ENCODE peak calls at places on chromosomes 7 and 10, in nine cellular contexts. Z, C, Y, O, M, G, V, S and U are unnamed samples.

GRCh38 chr7:33044986-33045385 is 17.6 kb downstream of the NT5C3A start:
- DNase-seq in G (no peak), C (no peak), M (no peak), V (no peak), Y (no peak), S (peak), O (no peak), Z (no peak), U (no peak)

GRCh38 chr7:84675633-84676034 is 481.0 kb upstream of the SEMA3A start:
- DNase-seq in G (no peak), M (no peak), V (no peak), C (no peak), Z (no peak), O (no peak), S (no peak), Y (peak), U (no peak)

GRCh38 chr7:137283147-137283546 is 60.4 kb downstream of the PTN start:
- DNase-seq in V (no peak), G (no peak), S (no peak), C (no peak), Y (no peak), M (no peak), O (no peak), Z (no peak), U (no peak)

GRCh38 chr10:119896937-119897336 is 4.4 kb downstream of the SEC23IP start:
- DNase-seq in O (peak), V (no peak), M (peak), C (no peak), G (peak), Y (peak), Z (no peak), S (no peak), U (no peak)

GRCh38 chr7:140915948-140916555 is 8.7 kb downstream of the BRAF start:
- DNase-seq in O (no peak), M (no peak), Z (no peak), G (no peak), V (no peak), Y (no peak), S (no peak), C (no peak), U (no peak)

GRCh38 chr7:106767498-106768323 is 97.4 kb upstream of the PIK3CG start:
- DNase-seq in Y (no peak), M (no peak), Z (peak), G (no peak), S (no peak), C (no peak), V (no peak), O (no peak), U (no peak)

GRCh38 chr7:16396766-16397496 is 24.4 kb downstream of the CRPPA start:
- DNase-seq in O (no peak), S (no peak), Y (no peak), V (no peak), M (no peak), Z (no peak), G (no peak), C (no peak), U (no peak)

GRCh38 chr7:137757146-137757925 is 89.4 kb downstream of the DGKI start:
- DNase-seq in C (no peak), Z (no peak), S (no peak), G (no peak), M (no peak), Y (peak), O (no peak), V (no peak), U (no peak)

GRCh38 chr7:22346383-22347107 is 10.4 kb downstream of the RAPGEF5 start:
- DNase-seq in O (no peak), G (no peak), Y (peak), S (no peak), M (no peak), V (no peak), C (no peak), Z (peak), U (no peak)

GRCh38 chr7:73606801-73607691 is 17.3 kb downstream of the MLXIPL start:
- DNase-seq in V (no peak), G (no peak), C (no peak), Y (no peak), M (peak), S (no peak), O (peak), Z (peak), U (no peak)

GRCh38 chr7:39832519-39833085 is 117.5 kb upstream of the CDK13 start:
- DNase-seq in C (no peak), Y (no peak), V (no peak), S (no peak), Z (no peak), M (no peak), O (no peak), G (no peak), U (no peak)

GRCh38 chr7:123787227-123788007 is 38.6 kb upstream of the WASL start:
- DNase-seq in O (no peak), C (no peak), S (no peak), M (no peak), Z (no peak), G (no peak), Y (peak), V (no peak), U (no peak)

GRCh38 chr10:86366033-86366901 is at the start of gene GRID1:
- DNase-seq in Y (no peak), O (no peak), V (no peak), M (peak), C (no peak), Z (peak), S (no peak), G (peak), U (no peak)

DNA sequence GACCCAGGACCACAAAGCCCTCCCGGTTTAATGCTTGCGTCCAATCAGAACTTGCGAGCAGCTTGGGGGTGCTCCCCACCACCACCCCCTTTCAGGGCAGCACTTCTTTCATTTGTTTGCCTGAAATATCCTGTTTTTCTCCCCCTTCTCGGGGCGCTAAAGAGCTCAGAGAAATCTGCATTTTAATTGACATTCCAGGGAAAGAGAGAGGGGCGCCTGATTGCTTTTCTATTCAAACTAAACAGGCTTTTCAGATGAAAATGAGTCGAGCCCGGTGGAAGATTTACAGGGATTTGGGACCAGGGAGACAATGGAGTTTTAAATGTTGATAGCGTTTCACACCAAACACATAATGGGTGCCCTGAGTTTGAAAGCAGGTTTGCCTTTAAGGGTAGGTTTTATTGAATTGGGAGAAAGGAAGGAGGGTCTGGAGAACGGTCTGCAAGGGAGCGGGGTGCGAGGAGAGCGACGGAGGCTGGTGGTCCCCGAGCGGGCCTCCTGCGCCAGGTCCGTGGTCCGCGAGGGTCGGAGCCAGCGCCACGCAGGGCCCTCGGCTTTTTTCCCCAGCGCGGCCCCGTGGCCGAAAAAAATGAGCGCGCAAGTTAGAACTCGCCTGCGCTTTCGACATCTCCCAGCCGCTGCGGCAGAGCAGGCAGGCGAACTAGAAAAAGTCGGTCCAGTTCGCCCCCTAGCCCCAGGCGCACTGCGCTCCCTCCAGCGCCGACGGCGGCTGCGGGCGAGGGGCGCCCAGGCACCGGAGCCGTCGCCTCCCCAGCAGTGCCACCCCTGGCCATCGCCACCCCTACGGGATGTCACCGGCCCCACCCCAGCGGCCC is 1.4 kb downstream of the FGFR2 start:
- DNase-seq in Y (peak), S (no peak), C (no peak), M (peak), V (no peak), O (peak), Z (no peak), G (peak), U (no peak)
- H3K4me3 ChIP-seq in Y (peak), S (peak), C (peak), M (peak), V (peak), O (peak), Z (no peak), G (peak), U (no peak)

GRCh38 chr10:5449227-5449626 is 36.9 kb downstream of the NET1 start:
- DNase-seq in S (no peak), V (no peak), M (no peak), Z (no peak), Y (no peak), C (no peak), O (no peak), G (no peak), U (no peak)

GRCh38 chr10:5448333-5449048 is 36.1 kb downstream of the NET1 start:
- DNase-seq in O (no peak), M (no peak), G (no peak), C (no peak), Z (no peak), Y (no peak), S (no peak), V (no peak), U (no peak)

GRCh38 chr10:5447611-5448071 is 35.3 kb downstream of the NET1 start:
- DNase-seq in G (no peak), C (no peak), O (no peak), Z (peak), M (no peak), V (no peak), S (no peak), Y (peak), U (no peak)

GRCh38 chr10:5450605-5451384 is 38.4 kb downstream of the NET1 start:
- DNase-seq in O (no peak), M (no peak), Y (no peak), Z (no peak), S (no peak), V (no peak), G (no peak), C (no peak), U (no peak)

DNA sequence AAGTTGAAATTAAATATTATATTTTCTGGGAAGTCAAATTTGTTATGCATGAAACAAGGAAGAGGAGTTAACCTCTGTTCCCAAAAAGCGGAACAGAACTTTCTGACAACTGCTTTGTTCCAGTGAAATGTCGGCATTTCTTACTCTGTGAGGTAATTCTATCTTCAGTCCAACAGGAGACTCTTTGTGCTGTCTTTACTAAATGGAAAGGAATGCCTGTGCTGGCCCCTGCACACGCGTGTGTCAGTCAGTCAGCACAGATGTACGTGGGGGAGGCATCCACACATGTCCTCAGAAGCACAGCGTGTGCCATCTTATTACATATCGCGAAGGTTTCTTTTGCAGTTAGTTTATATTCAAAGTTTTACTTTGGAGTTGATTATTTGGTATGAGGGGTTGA is 37.5 kb downstream of the NET1 start:
- DNase-seq in S (no peak), O (no peak), Y (peak), G (no peak), Z (no peak), V (no peak), M (no peak), C (no peak), U (no peak)
- TF ChIP-seq CTCF in S (no peak), O (no peak), Y (peak), G (no peak), Z (no peak), V (no peak), M (no peak), C (peak), U (no peak)

GRCh38 chr7:37782166-37782565 is 66.2 kb upstream of the NME8 start:
- DNase-seq in Y (no peak), G (no peak), V (no peak), C (no peak), S (no peak), Z (no peak), O (no peak), M (no peak), U (no peak)
- H3K4me3 ChIP-seq in Y (no peak), G (no peak), V (no peak), C (no peak), S (no peak), Z (no peak), O (no peak), M (no peak), U (no peak)

GRCh38 chr10:32017044-32017443 is 39.2 kb downstream of the KIF5B start:
- DNase-seq in O (no peak), Y (no peak), M (no peak), C (no peak), G (no peak), Z (no peak), S (no peak), V (no peak), U (no peak)
- TF ChIP-seq CTCF in O (no peak), Y (no peak), M (no peak), C (no peak), G (no peak), Z (no peak), S (no peak), V (no peak), U (no peak)

GRCh38 chr7:70568674-70569334 is 563.1 kb upstream of the GALNT17 start:
- DNase-seq in Z (no peak), V (no peak), C (no peak), Y (no peak), G (no peak), M (peak), S (no peak), O (no peak), U (no peak)

GRCh38 chr7:70571403-70571911 is 560.5 kb upstream of the GALNT17 start:
- DNase-seq in G (no peak), M (no peak), Z (no peak), S (peak), C (peak), Y (peak), O (no peak), V (no peak), U (no peak)

GRCh38 chr7:70570029-70570428 is 561.9 kb upstream of the GALNT17 start:
- DNase-seq in M (no peak), Y (peak), C (no peak), S (no peak), Z (no peak), V (no peak), G (no peak), O (no peak), U (no peak)

GRCh38 chr7:70570961-70571360 is 561.0 kb upstream of the GALNT17 start:
- DNase-seq in M (no peak), O (no peak), C (no peak), Y (no peak), V (no peak), Z (no peak), G (no peak), S (no peak), U (no peak)

GRCh38 chr7:70569335-70569819 is 562.6 kb upstream of the GALNT17 start:
- DNase-seq in S (no peak), Z (no peak), C (peak), V (no peak), G (no peak), M (no peak), Y (no peak), O (no peak), U (no peak)
- H3K4me3 ChIP-seq in S (no peak), Z (no peak), C (no peak), V (no peak), G (no peak), M (no peak), Y (no peak), O (no peak), U (no peak)

GRCh38 chr10:19629559-19629958 is 186.7 kb upstream of the PLXDC2 start:
- DNase-seq in S (no peak), O (no peak), Z (no peak), M (peak), C (no peak), Y (no peak), V (peak), G (no peak), U (no peak)
- TF ChIP-seq CTCF in S (no peak), O (no peak), Z (no peak), M (no peak), C (no peak), Y (no peak), V (no peak), G (no peak), U (no peak)

GRCh38 chr7:101743995-101744360 is 73.4 kb upstream of the CUX1 start:
- DNase-seq in C (no peak), M (no peak), S (no peak), O (no peak), V (no peak), Y (no peak), Z (peak), G (no peak), U (no peak)
- H3K4me3 ChIP-seq in C (no peak), M (no peak), S (no peak), O (no peak), V (no peak), Y (no peak), Z (peak), G (no peak), U (no peak)